ENCODE peak calls at places on chromosome 10, in four cellular contexts. F is tibial artery; T is naive thymus-derived CD4-positive, alpha-beta T cell; W is body of pancreas. X is an unnamed sample. For H3K4me1, the result is how much of the 10 kb centered on the place peaks cover.

GRCh38 chr10:114064151-114065045 is 20.7 kb downstream of the ADRB1 start:
- DNase-seq in F (no peak), T (no peak), W (peak), X (no peak)

GRCh38 chr10:44388641-44389040 is 3.7 kb upstream of the CXCL12 start:
- DNase-seq in F (no peak), T (no peak), W (no peak), X (no peak)

GRCh38 chr10:13213163-13213562 is 21.0 kb downstream of the UCMA start:
- DNase-seq in F (peak), T (no peak), W (no peak), X (no peak)

GRCh38 chr10:75995041-75995430 is 563.6 kb downstream of the LRMDA start:
- DNase-seq in F (no peak), T (no peak), W (no peak), X (no peak)

GRCh38 chr10:29067161-29067560 is 221.7 kb upstream of the LYZL1 start:
- DNase-seq in F (no peak), T (no peak), W (no peak), X (no peak)

GRCh38 chr10:19638173-19638872 is 177.9 kb upstream of the PLXDC2 start:
- DNase-seq in F (no peak), T (no peak), W (no peak), X (peak)

GRCh38 chr10:96840841-96841518 is 8.9 kb downstream of the LCOR start:
- DNase-seq in F (no peak), T (no peak), W (no peak), X (peak)

GRCh38 chr10:110269641-110270318 is 34.9 kb downstream of the SMNDC1 start:
- DNase-seq in F (peak), T (peak), W (peak), X (peak)

GRCh38 chr10:103238506-103239252 is 7.0 kb upstream of the RPEL1 start:
- DNase-seq in F (peak), T (no peak), W (peak), X (peak)

GRCh38 chr10:9102026-9102425 is 1047.5 kb downstream of the GATA3 start:
- DNase-seq in F (no peak), T (no peak), W (no peak), X (no peak)

GRCh38 chr10:29420744-29421143 is 131.9 kb downstream of the LYZL1 start:
- DNase-seq in F (no peak), T (no peak), W (no peak), X (no peak)

GRCh38 chr10:30557884-30558283 is 71.7 kb downstream of the LYZL2 start:
- DNase-seq in F (no peak), T (no peak), W (no peak), X (no peak)

GRCh38 chr10:114605155-114605797 is 52.8 kb downstream of the ABLIM1 start:
- DNase-seq in F (no peak), T (no peak), W (no peak), X (peak)

GRCh38 chr10:17756557-17757208 is 4.7 kb downstream of the TMEM236 start:
- DNase-seq in F (no peak), T (no peak), W (peak), X (peak)

GRCh38 chr10:124935946-124936345 is 6.0 kb upstream of the ZRANB1 start:
- DNase-seq in F (no peak), T (no peak), W (no peak), X (no peak)

GRCh38 chr10:6580279-6581029 is 378 bp upstream of the PRKCQ start:
- DNase-seq in F (no peak), T (peak), W (peak), X (peak)

GRCh38 chr10:30434273-30435067 is 486 bp downstream of the MAP3K8 start:
- DNase-seq in F (peak), T (peak), W (peak), X (peak)

GRCh38 chr10:6757119-6757518 is 177.0 kb upstream of the PRKCQ start:
- DNase-seq in F (no peak), T (no peak), W (no peak), X (no peak)

GRCh38 chr10:91289295-91289694 is 68.8 kb downstream of the PCGF5 start:
- DNase-seq in F (no peak), T (no peak), W (no peak), X (no peak)
- H3K27ac ChIP-seq in F (no peak), T (no peak), W (no peak), X (no peak)

DNA sequence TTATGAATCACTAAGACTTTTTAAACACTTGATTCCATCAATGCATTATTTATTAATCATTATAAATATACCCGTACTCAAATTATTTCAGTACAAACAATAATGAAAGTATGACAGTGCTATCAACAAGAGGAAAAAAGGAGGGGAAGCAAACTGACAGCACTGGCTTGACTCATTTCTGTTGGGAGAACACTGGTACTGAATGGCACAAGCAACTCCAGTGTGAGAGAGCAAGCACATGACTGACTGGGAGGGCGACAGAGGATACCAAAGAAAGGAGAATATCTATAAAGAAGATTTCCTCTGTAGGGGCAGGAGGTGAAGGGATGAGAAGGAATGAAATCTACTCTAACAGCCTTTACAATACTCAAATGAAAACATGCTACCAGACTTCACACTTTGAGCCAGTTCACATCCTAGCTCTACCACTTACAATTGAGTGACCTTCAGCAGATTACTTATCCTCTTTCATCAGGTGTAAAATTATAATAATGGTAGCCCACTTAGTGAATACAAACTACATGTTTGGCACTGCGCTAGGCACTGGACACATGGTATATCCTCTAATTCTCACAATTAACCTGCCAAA is 1.5 kb downstream of the USP54 start:
- DNase-seq in F (no peak), T (no peak), W (peak), X (peak)
- H3K4me1 ChIP-seq in F (under half), T (under half), W (half or more), X (under half)

DNA sequence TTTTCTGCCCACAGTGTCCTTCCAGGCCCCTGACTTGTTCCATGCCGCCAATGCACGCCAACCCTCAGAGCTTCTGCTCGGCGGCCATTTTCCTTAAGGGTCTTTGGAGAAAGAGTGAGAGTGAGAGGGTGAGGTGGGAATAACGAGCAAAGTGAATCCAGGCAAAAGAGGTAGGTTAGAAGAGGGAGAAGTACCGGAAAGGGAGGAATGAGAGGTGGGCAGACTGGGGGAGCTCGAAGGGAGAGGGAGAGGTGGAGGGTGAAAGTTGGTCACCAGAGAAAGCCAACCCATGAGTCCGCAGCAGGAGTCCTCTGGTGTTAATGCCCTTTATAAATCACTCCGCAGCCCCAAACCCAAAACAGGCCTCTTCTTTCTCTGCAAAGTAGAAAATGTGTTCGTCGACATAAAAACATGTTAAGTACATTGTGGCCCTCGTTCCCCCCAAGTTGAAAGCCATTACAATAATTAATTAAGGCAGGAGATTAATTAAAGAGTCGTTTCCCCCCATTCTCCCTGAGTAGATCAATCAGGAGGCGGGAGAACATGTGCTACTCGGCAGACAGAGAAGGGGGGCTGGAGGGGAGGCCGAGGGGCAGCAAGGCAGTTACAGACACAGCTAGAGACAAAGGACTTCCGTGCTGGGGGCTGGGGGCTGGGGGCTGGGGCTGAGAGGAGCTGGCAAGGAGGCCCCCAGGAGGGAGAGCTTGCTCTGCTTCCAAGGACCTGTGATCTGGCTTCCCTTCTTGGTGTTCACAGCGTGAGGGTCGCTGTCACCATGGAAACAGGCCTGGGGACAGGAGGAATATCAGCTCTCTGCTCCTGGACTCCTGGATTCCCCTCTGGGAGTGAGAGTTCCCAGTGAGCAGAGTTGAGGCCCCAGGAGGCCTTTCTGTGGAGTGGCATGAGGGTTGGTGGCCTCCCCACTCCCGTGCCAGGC is 16.0 kb downstream of the FAM241B start:
- DNase-seq in F (peak), T (no peak), W (no peak), X (no peak)
- H3K4me3 ChIP-seq in F (no peak), T (no peak), W (no peak), X (no peak)

DNA sequence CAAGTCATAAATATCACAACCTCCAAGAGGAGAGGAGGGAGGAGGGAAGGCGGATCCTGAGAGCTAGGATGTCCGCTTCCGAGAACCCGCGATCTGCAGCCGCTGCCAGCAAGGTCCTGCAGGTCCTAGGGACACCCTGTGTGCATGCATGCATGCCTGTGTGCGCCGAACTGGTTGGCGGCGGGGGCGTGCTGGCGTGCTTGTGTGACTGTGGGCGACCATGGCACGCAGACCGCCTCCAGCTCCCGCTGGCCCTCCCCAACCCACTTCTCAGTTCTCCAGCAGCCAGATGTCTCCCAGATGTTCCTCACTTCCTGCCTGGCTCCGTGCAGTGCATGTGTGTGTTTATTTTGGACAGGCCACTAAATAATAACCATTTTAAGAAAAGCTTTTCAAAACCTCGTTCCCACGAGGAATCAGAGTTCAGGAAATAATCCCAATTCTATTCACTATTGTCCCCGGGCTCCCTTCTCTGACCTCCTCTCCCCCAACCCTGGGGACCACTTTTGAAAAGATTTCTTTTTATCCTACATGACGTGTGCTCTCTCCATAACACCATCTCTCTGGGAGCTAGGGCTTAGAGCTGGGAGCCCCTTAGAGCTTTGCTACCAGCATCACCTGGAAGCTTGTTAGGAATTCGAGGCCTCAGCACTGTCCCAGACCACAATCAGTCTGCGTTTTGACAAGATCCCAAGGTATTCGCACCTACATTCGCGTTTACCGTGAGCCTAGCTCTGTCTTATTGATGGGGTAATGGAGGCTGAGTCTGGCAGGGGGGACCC is 32.5 kb downstream of the UNC5B start:
- DNase-seq in F (peak), T (no peak), W (peak), X (no peak)
- H3K27ac ChIP-seq in F (peak), T (no peak), W (peak), X (peak)

GRCh38 chr10:71272122-71272771 is 46.8 kb upstream of the SLC29A3 start:
- DNase-seq in F (no peak), T (no peak), W (no peak), X (no peak)

GRCh38 chr10:71276873-71277272 is 42.2 kb upstream of the SLC29A3 start:
- DNase-seq in F (no peak), T (no peak), W (no peak), X (no peak)

GRCh38 chr10:71273506-71273905 is 45.6 kb upstream of the SLC29A3 start:
- DNase-seq in F (no peak), T (no peak), W (no peak), X (no peak)

GRCh38 chr10:71277914-71278665 is 41.0 kb upstream of the SLC29A3 start:
- DNase-seq in F (no peak), T (no peak), W (no peak), X (no peak)

GRCh38 chr10:71274901-71275796 is 43.9 kb upstream of the SLC29A3 start:
- DNase-seq in F (no peak), T (no peak), W (no peak), X (no peak)
- H3K4me1 ChIP-seq in F (under half), T (under half), W (under half), X (under half)

X was measured in small intestine.